ENCODE peak calls at places on chromosomes 7 and 10, in four cellular contexts. X is mucosa of descending colon, D is natural killer cell, G is A549. W is an unnamed sample.

GRCh38 chr10:101052285-101052684 is 9.5 kb upstream of the KAZALD1 start:
- DNase-seq in X (no peak), D (no peak), G (no peak), W (no peak)

GRCh38 chr7:69738396-69738889 is 140.2 kb downstream of the AUTS2 start:
- DNase-seq in X (no peak), D (no peak), G (no peak), W (no peak)

GRCh38 chr7:33432825-33433224 is 303.5 kb downstream of the BBS9 start:
- DNase-seq in X (no peak), D (no peak), G (no peak), W (no peak)

GRCh38 chr7:102132209-102132752 is 154.4 kb upstream of the SH2B2 start:
- DNase-seq in X (no peak), D (no peak), G (no peak), W (no peak)

GRCh38 chr7:69517985-69518731 is 80.1 kb upstream of the AUTS2 start:
- DNase-seq in X (no peak), D (no peak), G (no peak), W (no peak)

GRCh38 chr7:26013551-26014083 is 138.4 kb upstream of the NFE2L3 start:
- DNase-seq in X (no peak), D (no peak), G (no peak), W (no peak)

GRCh38 chr10:14186245-14186644 is 144.5 kb downstream of the FRMD4A start:
- DNase-seq in X (no peak), D (no peak), G (no peak), W (no peak)

GRCh38 chr7:101232141-101232821 is 5.3 kb downstream of the CLDN15 start:
- DNase-seq in X (peak; percentile 93), D (no peak), G (no peak), W (no peak)

GRCh38 chr7:48250441-48250951 is 79.2 kb downstream of the ABCA13 start:
- DNase-seq in X (no peak), D (no peak), G (no peak), W (no peak)

GRCh38 chr7:68707146-68707545 is 891.1 kb upstream of the AUTS2 start:
- DNase-seq in X (no peak), D (no peak), G (no peak), W (no peak)

GRCh38 chr7:66110861-66111260 is 3.8 kb upstream of the CRCP start:
- DNase-seq in X (no peak), D (no peak), G (peak; percentile 17), W (no peak)

GRCh38 chr7:30224511-30225031 is 59.8 kb upstream of the ZNRF2 start:
- DNase-seq in X (no peak), D (no peak), G (no peak), W (no peak)

GRCh38 chr7:20197837-20198236 is 19.3 kb downstream of the MACC1 start:
- DNase-seq in X (no peak), D (no peak), G (no peak), W (no peak)

GRCh38 chr10:121774404-121774803 is 153.4 kb downstream of the ATE1 start:
- DNase-seq in X (no peak), D (no peak), G (no peak), W (no peak)

GRCh38 chr7:114554781-114555537 is 140.3 kb downstream of the FOXP2 start:
- DNase-seq in X (no peak), D (no peak), G (no peak), W (no peak)

GRCh38 chr7:68440870-68441269 is 1157.4 kb upstream of the AUTS2 start:
- DNase-seq in X (no peak), D (no peak), G (no peak), W (no peak)

GRCh38 chr7:138584696-138585095 is 116.5 kb downstream of the SVOPL start:
- DNase-seq in X (no peak), D (no peak), G (no peak), W (no peak)

GRCh38 chr7:102395620-102395957 is 574 bp upstream of the PRKRIP1 start:
- DNase-seq in X (no peak), D (no peak), G (no peak), W (no peak)

GRCh38 chr7:31814187-31814586 is 127.2 kb downstream of the PPP1R17 start:
- DNase-seq in X (peak; percentile 11), D (no peak), G (peak; percentile 4), W (no peak)

GRCh38 chr10:63720689-63721088 is 199.5 kb downstream of the REEP3 start:
- DNase-seq in X (no peak), D (no peak), G (no peak), W (no peak)

GRCh38 chr7:134083766-134084487 is 43.2 kb upstream of the LRGUK start:
- DNase-seq in X (no peak), D (no peak), G (no peak), W (no peak)

GRCh38 chr7:119963654-119964053 is 309.3 kb upstream of the KCND2 start:
- DNase-seq in X (no peak), D (no peak), G (no peak), W (no peak)

GRCh38 chr10:13439771-13440708 is 88.8 kb downstream of the BEND7 start:
- DNase-seq in X (peak; percentile 74), D (peak; percentile 38), G (peak; percentile 69), W (peak; percentile 79)

GRCh38 chr10:36880898-36881297 is 244.5 kb upstream of the ANKRD30A start:
- DNase-seq in X (no peak), D (no peak), G (peak; percentile 6), W (no peak)

GRCh38 chr7:55476071-55476803 is 96.1 kb downstream of the VOPP1 start:
- DNase-seq in X (no peak), D (no peak), G (no peak), W (no peak)

GRCh38 chr7:55158983-55159382 is 140.2 kb downstream of the EGFR start:
- DNase-seq in X (no peak), D (no peak), G (no peak), W (no peak)

GRCh38 chr7:44581907-44582603 is at the start of gene TMED4:
- DNase-seq in X (peak; percentile 100), D (peak; percentile 100), G (peak; percentile 98), W (peak; percentile 98)

GRCh38 chr10:131739201-131739600 is 161.6 kb upstream of the PPP2R2D start:
- DNase-seq in X (no peak), D (no peak), G (no peak), W (no peak)

GRCh38 chr10:95657250-95657649 is 739 bp upstream of the ALDH18A1 start:
- DNase-seq in X (no peak), D (no peak), G (no peak), W (no peak)
- TF ChIP-seq CTCF in X (no peak), D (no peak), G (no peak), W (no peak)

DNA sequence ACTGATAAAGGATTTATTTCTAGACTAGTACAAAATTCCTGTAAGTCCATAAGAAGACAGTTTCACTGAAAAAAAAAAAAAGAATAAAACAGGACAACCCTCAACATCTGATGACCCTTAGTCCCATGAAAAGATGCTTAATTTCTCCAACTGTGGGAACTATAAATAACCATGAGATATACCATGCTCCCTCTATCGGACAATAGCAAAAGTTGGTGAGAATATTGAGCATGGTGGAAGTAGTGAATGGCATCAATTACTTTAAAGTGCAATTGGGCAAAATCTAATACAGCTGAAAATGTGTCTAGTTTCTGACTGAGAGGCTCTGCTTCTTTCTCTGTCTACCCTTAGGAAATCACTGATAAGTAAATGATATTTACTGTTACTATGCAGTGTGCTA is 348.8 kb downstream of the SUGCT start:
- DNase-seq in X (no peak), D (no peak), G (peak; percentile 2), W (no peak)
- TF ChIP-seq CTCF in X (no peak), D (no peak), G (no peak), W (no peak)

DNA sequence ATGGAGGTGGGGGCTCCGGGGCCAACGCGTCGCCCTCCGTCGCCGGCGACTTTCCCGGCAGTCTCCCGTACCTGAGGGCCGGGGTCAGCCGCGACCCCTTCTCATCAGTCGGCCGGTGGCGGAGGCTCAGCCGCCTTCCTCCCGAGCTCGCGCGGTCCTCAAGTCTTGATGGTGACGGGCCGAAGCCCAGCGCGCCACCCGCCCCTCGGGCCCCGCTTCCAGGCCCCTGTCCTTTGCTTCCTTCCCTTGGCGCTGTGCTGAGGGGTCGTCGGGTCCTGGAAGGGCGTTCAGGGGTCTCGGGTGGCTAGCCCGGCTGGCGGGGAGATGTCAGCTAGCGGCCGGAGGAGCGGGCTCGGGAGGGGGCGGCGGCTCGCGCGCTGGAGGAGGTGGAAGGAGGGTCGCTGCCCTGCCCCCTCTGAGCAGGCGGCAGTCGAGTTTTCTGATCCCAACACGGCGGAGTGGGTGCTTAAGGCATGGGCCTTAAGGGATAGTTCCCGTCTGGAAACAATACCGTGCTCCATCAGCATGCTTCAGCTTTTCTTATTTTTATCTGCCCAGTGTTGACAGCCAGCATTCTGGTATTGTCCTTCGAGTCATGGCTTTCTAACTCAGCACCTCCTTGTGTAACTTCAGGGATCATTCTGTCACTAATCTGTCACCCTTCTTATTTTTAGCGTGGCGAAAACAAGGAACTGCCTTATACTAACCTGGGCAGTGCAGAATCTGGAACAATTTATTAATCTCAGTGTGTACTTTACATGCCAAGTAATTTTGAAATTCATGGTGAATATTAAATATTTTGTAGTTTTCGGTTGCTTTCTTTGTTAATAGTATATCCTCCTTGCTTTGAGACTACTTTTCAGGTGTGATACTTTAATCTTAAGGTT is 748 bp downstream of the PHTF2 start:
- DNase-seq in X (peak; percentile 52), D (peak; percentile 25), G (peak; percentile 18), W (no peak)
- TF ChIP-seq CTCF in X (no peak), D (peak; percentile 24), G (no peak), W (no peak)

DNA sequence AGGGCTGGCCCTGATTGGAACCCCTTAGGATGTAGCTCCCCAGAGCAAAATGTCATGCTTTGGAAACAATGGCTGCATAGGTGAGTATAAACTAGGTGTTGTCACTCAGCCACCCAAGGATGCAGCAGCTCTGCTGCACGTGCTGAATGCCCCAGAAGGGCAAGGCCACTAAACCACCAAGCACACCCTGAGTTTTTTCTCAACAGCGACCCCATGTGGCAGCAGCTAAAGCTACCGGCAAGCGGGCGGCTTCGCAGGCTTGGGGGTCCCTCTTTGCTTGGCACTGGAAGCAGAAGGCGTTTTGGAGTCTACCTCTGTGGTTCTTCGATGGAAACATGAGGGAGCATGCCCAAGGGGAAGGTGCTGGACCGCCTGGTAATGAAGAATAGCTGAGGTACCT is 152.3 kb downstream of the GFRA1 start:
- DNase-seq in X (no peak), D (no peak), G (no peak), W (no peak)
- TF ChIP-seq CTCF in X (no peak), D (no peak), G (no peak), W (peak; percentile 21)

DNA sequence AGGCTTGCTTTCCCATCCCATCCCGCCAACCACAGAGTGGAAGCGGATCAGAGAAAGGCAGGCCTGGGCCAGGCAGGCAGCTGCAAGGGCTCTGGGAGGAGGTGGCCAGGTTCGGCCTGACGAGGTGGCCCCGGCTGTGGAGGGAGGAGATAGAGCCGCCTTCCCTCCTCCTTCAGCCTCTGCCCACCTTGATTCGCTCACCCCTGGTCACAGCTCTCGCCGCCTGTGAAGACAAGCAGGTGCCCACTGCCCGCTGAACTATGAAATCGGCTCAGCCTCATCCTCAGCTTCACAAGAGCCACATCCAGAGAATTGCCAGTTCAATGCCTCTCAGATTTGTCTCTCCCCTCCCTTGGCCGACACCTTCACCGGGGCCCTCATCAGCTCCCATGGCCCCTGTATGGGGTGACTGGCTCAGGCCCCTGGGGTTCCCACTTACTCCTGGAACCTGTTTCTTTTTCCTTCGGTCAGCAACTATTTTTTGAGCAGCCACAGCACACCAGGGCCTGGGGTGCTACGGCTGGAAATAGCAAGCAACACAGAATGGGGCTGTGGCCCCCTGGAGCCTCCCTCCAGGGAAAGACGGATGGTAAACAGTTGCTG is 80.0 kb upstream of the CHST15 start:
- DNase-seq in X (no peak), D (no peak), G (no peak), W (no peak)
- TF ChIP-seq CTCF in X (no peak), D (no peak), G (no peak), W (no peak)

GRCh38 chr7:123537026-123537642 is 2.7 kb upstream of the IQUB start:
- DNase-seq in X (no peak), D (no peak), G (no peak), W (no peak)
- TF ChIP-seq CTCF in X (no peak), D (peak; percentile 76), G (peak; percentile 60), W (peak; percentile 56)

GRCh38 chr10:123154092-123154942 is at the start of gene BUB3:
- DNase-seq in X (peak; percentile 98), D (peak; percentile 89), G (peak; percentile 99), W (peak; percentile 66)
- TF ChIP-seq CTCF in X (peak; percentile 20), D (no peak), G (no peak), W (no peak)

W was measured in D721Med.